ENCODE peak calls at places on chromosomes 11 and 22, in seven cellular contexts. E, U, A, G, L, T and O are unnamed samples.

GRCh38 chr11:27213232-27213660 is 149.8 kb downstream of the CCDC34 start:
- DNase-seq in E (peak), U (no peak), A (no peak), G (no peak), L (no peak), T (peak), O (no peak)

GRCh38 chr11:56207796-56208195 is 26.3 kb downstream of the OR5T2 start:
- DNase-seq in E (no peak), U (no peak), A (no peak), G (no peak), L (no peak), T (no peak), O (no peak)

GRCh38 chr11:36774603-36775002 is 176.6 kb upstream of the RAG2 start:
- DNase-seq in E (no peak), U (no peak), A (no peak), G (no peak), L (no peak), T (no peak), O (no peak)

GRCh38 chr11:34086554-34087278 is 18.7 kb upstream of the NAT10 start:
- DNase-seq in E (no peak), U (no peak), A (no peak), G (no peak), L (no peak), T (no peak), O (no peak)

GRCh38 chr11:3861698-3862097 is 6.2 kb downstream of the STIM1 start:
- DNase-seq in E (no peak), U (no peak), A (no peak), G (peak), L (no peak), T (no peak), O (no peak)

GRCh38 chr11:107898270-107898669 is 30.0 kb upstream of the RAB39A start:
- DNase-seq in E (peak), U (peak), A (no peak), G (peak), L (peak), T (no peak), O (no peak)

GRCh38 chr11:117657801-117658200 is 139.2 kb downstream of the DSCAML1 start:
- DNase-seq in E (no peak), U (no peak), A (no peak), G (no peak), L (no peak), T (no peak), O (no peak)

GRCh38 chr22:41925783-41926460 is 684 bp downstream of the TNFRSF13C start:
- DNase-seq in E (no peak), U (no peak), A (peak), G (peak), L (peak), T (peak), O (no peak)

GRCh38 chr11:134393638-134394037 is 18.4 kb downstream of the B3GAT1 start:
- DNase-seq in E (no peak), U (peak), A (peak), G (peak), L (peak), T (no peak), O (no peak)

GRCh38 chr22:28799834-28800307 is 498 bp downstream of the XBP1 start:
- DNase-seq in E (no peak), U (no peak), A (peak), G (peak), L (no peak), T (no peak), O (no peak)

GRCh38 chr11:61295596-61295926 is 445 bp upstream of the VWCE start:
- DNase-seq in E (no peak), U (no peak), A (no peak), G (no peak), L (no peak), T (no peak), O (no peak)

GRCh38 chr11:59207988-59208432 is 4.7 kb downstream of the MPEG1 start:
- DNase-seq in E (peak), U (no peak), A (peak), G (peak), L (peak), T (no peak), O (no peak)
- TF ChIP-seq POLR2AphosphoS5 in E (peak), U (no peak), A (no peak), G (no peak), L (no peak), T (no peak), O (no peak)

DNA sequence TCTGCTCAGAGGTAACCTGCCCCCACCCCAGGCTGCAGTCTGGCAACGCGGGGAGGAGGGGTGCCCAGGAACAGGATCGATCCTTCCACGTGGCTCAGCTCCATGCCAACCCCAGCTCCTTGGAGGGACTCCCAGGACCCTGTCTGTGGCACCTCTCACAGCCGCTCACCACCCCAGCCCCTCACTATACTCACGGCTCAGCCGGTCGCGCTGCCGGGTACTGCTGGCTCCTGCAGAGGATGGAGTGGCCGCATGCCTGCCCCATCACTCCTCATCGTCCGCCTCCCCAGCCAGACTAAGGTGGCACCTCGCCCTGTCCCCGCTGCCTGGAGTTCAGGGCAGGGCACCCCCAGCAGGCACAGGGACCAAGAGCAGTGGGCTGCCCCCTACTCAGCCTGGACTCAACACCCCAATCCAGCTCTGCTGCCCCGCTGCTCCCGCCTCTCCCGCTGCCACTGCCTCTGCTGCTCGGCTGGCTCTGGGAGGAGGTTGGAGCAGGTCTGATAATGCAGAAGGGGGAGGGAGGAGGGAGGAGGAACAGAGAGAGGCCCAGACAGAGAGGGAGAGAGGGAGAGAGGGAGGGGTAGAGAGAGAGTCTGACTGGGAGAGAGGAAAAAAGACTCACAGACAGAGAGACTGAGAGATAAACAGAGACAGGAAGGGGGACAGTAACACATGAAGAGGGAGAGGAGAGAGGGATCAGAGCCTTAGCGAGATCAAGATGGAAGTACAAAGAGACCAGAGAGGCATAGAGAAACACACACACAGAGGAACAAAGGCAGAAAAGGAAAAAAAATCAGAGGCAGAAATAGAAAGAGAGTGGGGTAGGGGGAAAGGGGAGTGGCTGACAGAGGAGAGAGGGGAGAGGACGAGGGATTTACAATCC is at the start of gene PDE2A:
- DNase-seq in E (no peak), U (no peak), A (no peak), G (peak), L (no peak), T (peak), O (no peak)
- TF ChIP-seq EZH2 in E (no peak), U (no peak), A (no peak), G (no peak), L (no peak), T (no peak), O (no peak)

DNA sequence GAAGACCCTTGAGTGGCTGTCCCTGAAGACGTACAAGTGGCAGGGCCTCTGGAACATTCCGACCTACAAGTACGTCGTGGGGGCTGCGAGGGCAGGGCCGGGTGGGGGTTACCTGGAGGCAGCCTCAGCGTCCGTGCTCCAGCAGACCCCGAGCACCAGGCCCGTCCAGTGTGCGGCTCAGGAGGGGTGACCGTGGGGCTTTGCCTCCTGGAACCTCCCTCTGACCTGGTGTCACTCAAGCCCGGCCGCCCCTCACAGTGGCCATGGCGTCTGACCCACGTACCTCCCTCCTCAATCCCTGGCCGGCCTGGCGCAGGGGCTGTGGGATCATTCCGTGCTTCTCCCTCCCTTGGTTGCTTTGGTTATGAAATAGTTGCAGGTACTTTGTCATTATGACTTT is 18.5 kb downstream of the RNH1 start:
- DNase-seq in E (no peak), U (no peak), A (no peak), G (no peak), L (no peak), T (no peak), O (no peak)
- H3K4me3 ChIP-seq in E (no peak), U (no peak), A (no peak), G (no peak), L (no peak), T (no peak), O (no peak)

GRCh38 chr11:65150513-65151271 is 16.4 kb upstream of the SYVN1 start:
- DNase-seq in E (peak), U (peak), A (peak), G (no peak), L (peak), T (no peak), O (no peak)
- TF ChIP-seq POLR2AphosphoS5 in E (no peak), U (peak), A (peak), G (no peak), L (no peak), T (no peak), O (no peak)